ENCODE peak calls at places on chromosomes 1 and 21, in five cellular contexts. A is prostate gland, P is colonic mucosa, Z is adrenal gland, X is astrocyte of the spinal cord. T is an unnamed sample.

GRCh38 chr1:156160000-156160743 is 6.8 kb downstream of the SEMA4A start:
- DNase-seq in A (no peak), P (no peak), Z (peak), X (no peak), T (no peak)

GRCh38 chr1:8815582-8816285 is 1.7 kb downstream of the RERE start:
- DNase-seq in A (no peak), P (peak), Z (no peak), X (peak), T (no peak)

GRCh38 chr1:44545961-44546360 is 128.3 kb downstream of the TMEM53 start:
- DNase-seq in A (no peak), P (no peak), Z (no peak), X (no peak), T (no peak)

GRCh38 chr1:18945401-18945849 is 11.1 kb downstream of the IFFO2 start:
- DNase-seq in A (peak), P (peak), Z (peak), X (peak), T (no peak)

GRCh38 chr1:162230096-162230495 is 146.6 kb downstream of the SPATA46 start:
- DNase-seq in A (peak), P (no peak), Z (peak), X (peak), T (no peak)

GRCh38 chr1:60848583-60849188 is 233.7 kb upstream of the NFIA start:
- DNase-seq in A (no peak), P (no peak), Z (no peak), X (peak), T (no peak)

GRCh38 chr1:37858931-37859506 is 373 bp downstream of the MTF1 start:
- DNase-seq in A (no peak), P (no peak), Z (no peak), X (no peak), T (no peak)

GRCh38 chr1:65049941-65050713 is 83.8 kb upstream of the JAK1 start:
- DNase-seq in A (no peak), P (no peak), Z (no peak), X (no peak), T (no peak)

GRCh38 chr1:209042413-209042812 is 541.1 kb upstream of the CAMK1G start:
- DNase-seq in A (no peak), P (no peak), Z (no peak), X (no peak), T (no peak)

GRCh38 chr1:61914823-61915482 is 172.7 kb downstream of the PATJ start:
- DNase-seq in A (no peak), P (no peak), Z (no peak), X (peak), T (no peak)

GRCh38 chr1:26126321-26127084 is 14.9 kb downstream of the PDIK1L start:
- DNase-seq in A (peak), P (peak), Z (no peak), X (peak), T (no peak)

GRCh38 chr1:156102634-156103511 is 11.6 kb upstream of the LMNA start:
- DNase-seq in A (no peak), P (peak), Z (no peak), X (peak), T (no peak)

GRCh38 chr1:156801409-156802121 is 15.1 kb downstream of the SH2D2A start:
- DNase-seq in A (no peak), P (no peak), Z (peak), X (peak), T (no peak)

DNA sequence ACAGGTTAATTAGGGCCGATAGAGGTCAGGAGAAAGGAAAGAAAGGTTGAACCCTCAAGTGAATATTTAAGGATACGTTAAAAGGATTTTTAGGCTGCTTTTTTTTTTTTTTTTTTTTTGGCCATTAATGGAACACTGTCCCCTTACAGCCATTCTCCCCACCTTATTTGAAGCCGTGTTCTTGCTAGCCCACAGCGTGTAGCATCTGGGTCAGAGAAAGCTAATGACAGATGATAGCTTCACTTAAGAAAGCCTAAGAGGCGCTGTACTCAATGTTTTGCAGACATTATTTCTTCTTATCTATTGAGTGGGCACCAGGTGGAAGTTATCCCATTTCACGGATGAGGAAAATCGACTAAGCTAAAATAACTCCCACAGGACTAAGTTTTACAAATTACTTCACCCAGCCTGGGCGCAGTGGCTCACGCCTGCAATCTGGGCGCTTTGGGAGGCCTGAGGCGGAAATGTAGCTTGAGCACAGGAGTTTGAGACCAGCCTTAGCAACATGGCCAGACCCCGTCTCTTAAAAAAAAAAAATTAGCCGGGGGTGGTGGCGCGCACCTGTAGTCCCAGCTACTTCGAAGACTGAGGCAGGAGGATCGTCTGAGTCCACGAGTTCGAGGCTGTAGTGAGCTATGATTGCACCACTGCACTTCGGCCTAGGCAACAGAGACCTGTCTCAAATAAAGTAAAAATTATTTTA is 967 bp upstream of the PHTF1 start:
- DNase-seq in A (no peak), P (no peak), Z (no peak), X (no peak), T (no peak)
- H3K4me3 ChIP-seq in A (peak), P (peak), Z (peak), X (peak), T (peak)

GRCh38 chr1:227392984-227393764 is 74.9 kb upstream of the CDC42BPA start:
- DNase-seq in A (no peak), P (no peak), Z (no peak), X (no peak), T (no peak)

GRCh38 chr1:227391871-227392270 is 73.6 kb upstream of the CDC42BPA start:
- DNase-seq in A (no peak), P (no peak), Z (no peak), X (no peak), T (no peak)

GRCh38 chr1:227388771-227389170 is 70.5 kb upstream of the CDC42BPA start:
- DNase-seq in A (no peak), P (no peak), Z (no peak), X (no peak), T (no peak)

GRCh38 chr1:227390525-227390924 is 72.2 kb upstream of the CDC42BPA start:
- DNase-seq in A (no peak), P (no peak), Z (no peak), X (no peak), T (no peak)

DNA sequence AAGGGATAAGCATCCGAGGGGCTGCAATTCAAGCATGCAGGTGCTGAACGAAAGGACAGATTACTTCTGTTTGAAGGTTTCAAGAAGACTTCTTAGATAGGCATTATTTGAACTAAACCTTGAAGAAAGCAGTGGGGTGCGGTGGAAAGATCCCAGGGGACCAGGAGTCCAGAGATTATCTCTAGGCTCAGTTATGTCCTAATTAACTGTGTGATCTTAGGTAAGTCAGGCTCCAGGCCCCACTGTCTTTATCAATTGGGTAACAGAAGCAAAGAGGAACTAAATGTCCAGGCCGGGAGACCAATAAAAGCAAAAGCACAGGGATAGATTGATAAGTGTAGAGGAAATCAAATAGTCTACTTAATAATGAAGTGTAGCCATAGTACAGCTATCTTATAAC is 72.9 kb upstream of the CDC42BPA start:
- DNase-seq in A (no peak), P (no peak), Z (no peak), X (no peak), T (no peak)
- TF ChIP-seq CTCF in A (no peak), P (no peak), Z (no peak), X (no peak), T (no peak)

GRCh38 chr1:172450524-172450885 is 6.6 kb upstream of the PIGC start:
- DNase-seq in A (no peak), P (peak), Z (no peak), X (no peak), T (no peak)

GRCh38 chr1:172449012-172449584 is 5.2 kb upstream of the PIGC start:
- DNase-seq in A (no peak), P (no peak), Z (no peak), X (no peak), T (no peak)

GRCh38 chr1:172449585-172450523 is 6.0 kb upstream of the PIGC start:
- DNase-seq in A (no peak), P (peak), Z (peak), X (peak), T (no peak)

GRCh38 chr1:172452536-172453159 is 8.8 kb upstream of the PIGC start:
- DNase-seq in A (no peak), P (no peak), Z (no peak), X (no peak), T (no peak)

GRCh38 chr1:172451002-172451443 is 7.2 kb upstream of the PIGC start:
- DNase-seq in A (no peak), P (peak), Z (no peak), X (peak), T (no peak)
- H3K4me3 ChIP-seq in A (no peak), P (no peak), Z (no peak), X (no peak), T (no peak)

DNA sequence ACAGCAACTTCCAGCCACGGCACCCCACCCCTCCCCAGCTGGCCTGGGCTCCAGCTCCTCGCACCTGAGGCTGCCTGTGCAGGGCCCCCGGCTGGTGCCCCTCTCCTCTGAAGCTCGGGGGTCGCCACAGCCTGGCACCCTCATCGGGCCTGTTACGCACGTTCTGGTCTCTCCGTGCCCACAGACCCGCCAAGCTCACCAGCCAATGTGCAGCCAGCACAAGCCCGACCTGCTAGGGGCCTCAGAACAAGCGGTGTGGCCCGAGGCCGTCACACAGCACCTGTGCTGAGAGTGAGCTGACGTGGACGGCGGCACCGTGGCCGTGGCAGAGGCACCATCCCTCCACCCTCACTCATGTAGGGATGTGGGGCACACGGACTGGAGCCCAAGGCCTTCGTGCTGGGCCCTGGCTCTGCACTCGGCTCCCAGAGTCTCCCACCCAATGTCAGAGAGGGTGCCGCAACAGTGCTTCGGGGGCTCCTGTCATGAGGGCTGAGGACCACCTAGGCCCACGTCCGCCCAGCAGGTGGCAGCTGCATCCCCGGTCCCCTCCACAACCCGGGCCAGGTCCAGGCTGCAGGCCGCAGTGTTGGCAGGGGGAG is 4.4 kb upstream of the SAMD11 start:
- DNase-seq in A (no peak), P (no peak), Z (no peak), X (no peak), T (no peak)
- TF ChIP-seq CTCF in A (no peak), P (no peak), Z (no peak), X (no peak), T (no peak)

GRCh38 chr1:202547215-202547614 is 163.0 kb downstream of the SYT2 start:
- DNase-seq in A (no peak), P (no peak), Z (no peak), X (no peak), T (no peak)
- H3K4me3 ChIP-seq in A (no peak), P (no peak), Z (no peak), X (no peak), T (no peak)

GRCh38 chr1:54421101-54421504 is 14.9 kb upstream of the SSBP3 start:
- DNase-seq in A (no peak), P (no peak), Z (no peak), X (no peak), T (no peak)

GRCh38 chr1:54424398-54424797 is 18.2 kb upstream of the SSBP3 start:
- DNase-seq in A (no peak), P (no peak), Z (no peak), X (no peak), T (no peak)

GRCh38 chr1:54428838-54429513 is 22.8 kb upstream of the SSBP3 start:
- DNase-seq in A (no peak), P (no peak), Z (no peak), X (no peak), T (no peak)

GRCh38 chr1:54429838-54430237 is 23.6 kb upstream of the SSBP3 start:
- DNase-seq in A (no peak), P (no peak), Z (no peak), X (no peak), T (no peak)

GRCh38 chr1:54425152-54425584 is 19.0 kb upstream of the SSBP3 start:
- DNase-seq in A (no peak), P (peak), Z (no peak), X (no peak), T (no peak)
- TF ChIP-seq CTCF in A (no peak), P (no peak), Z (no peak), X (peak), T (peak)

GRCh38 chr1:46394872-46395465 is 852 bp downstream of the FAAH start:
- DNase-seq in A (peak), P (no peak), Z (no peak), X (no peak), T (no peak)

GRCh38 chr1:46399307-46399706 is 5.2 kb downstream of the FAAH start:
- DNase-seq in A (no peak), P (no peak), Z (no peak), X (no peak), T (no peak)

GRCh38 chr1:46396429-46397398 is 2.6 kb downstream of the FAAH start:
- DNase-seq in A (peak), P (peak), Z (no peak), X (no peak), T (no peak)

GRCh38 chr1:46394108-46394871 is at the start of gene FAAH:
- DNase-seq in A (peak), P (peak), Z (peak), X (peak), T (peak)

DNA sequence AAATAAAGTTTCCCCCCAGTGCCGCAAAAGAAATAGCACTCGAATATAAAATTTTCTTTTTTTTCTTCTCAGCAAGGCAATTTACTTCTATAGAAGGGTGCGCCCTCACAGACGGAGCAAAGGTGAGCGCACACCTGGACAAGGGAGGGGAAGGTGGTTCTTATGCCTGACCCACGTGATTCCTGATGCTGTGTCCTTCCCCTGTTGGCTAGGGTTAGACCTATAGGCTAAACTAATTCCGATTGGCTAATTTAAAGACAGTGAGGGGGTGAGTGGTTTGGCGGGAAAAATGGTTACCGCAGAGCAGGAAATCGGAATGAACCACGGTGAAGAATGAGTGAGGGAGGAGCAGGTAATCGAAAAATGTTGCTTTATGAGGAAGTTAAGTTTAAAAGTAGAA is 607 bp upstream of the FAAH start:
- DNase-seq in A (no peak), P (no peak), Z (no peak), X (no peak), T (no peak)
- H3K4me3 ChIP-seq in A (no peak), P (peak), Z (no peak), X (no peak), T (no peak)

GRCh38 chr1:223680188-223680587 is 14.7 kb upstream of the CAPN8 start:
- DNase-seq in A (no peak), P (no peak), Z (no peak), X (no peak), T (no peak)
- TF ChIP-seq CTCF in A (no peak), P (no peak), Z (no peak), X (no peak), T (no peak)

GRCh38 chr21:46604975-46605758 is at the start of gene S100B:
- DNase-seq in A (no peak), P (no peak), Z (no peak), X (no peak), T (no peak)
- H3K4me3 ChIP-seq in A (no peak), P (no peak), Z (no peak), X (no peak), T (no peak)